ENCODE peak calls at places on chromosomes 1 and 21, in nine cellular contexts. E is fibroblast of mammary gland; R is activated CD8-positive, alpha-beta T cell treated with anti-CD3 and anti-CD28 coated beads for 36 hours; M is fibroblast of lung; J is uterus; D is cardiac fibroblast; P is colonic mucosa; Q is AG04450; V is RWPE1. G is an unnamed sample.

GRCh38 chr1:212967767-212968166 is 17.4 kb downstream of the VASH2 start:
- DNase-seq in R (no peak), J (no peak), E (peak), P (no peak), M (peak), D (peak), V (peak), Q (no peak), G (no peak)

GRCh38 chr1:234230414-234230862 is 142.8 kb upstream of the COA6 start:
- DNase-seq in D (no peak), J (no peak), P (no peak), Q (no peak), E (no peak), V (no peak), R (peak), M (peak), G (no peak)

GRCh38 chr21:14614287-14614686 is 68.2 kb upstream of the SAMSN1 start:
- DNase-seq in M (no peak), D (no peak), R (no peak), J (no peak), V (no peak), E (no peak), Q (no peak), P (no peak), G (no peak)

GRCh38 chr21:34035619-34036354 is 37.6 kb upstream of the MRPS6 start:
- DNase-seq in J (no peak), M (no peak), Q (no peak), E (no peak), V (no peak), R (no peak), D (no peak), P (no peak), G (no peak)

GRCh38 chr1:56547977-56548376 is 31.4 kb downstream of the PLPP3 start:
- DNase-seq in J (no peak), E (no peak), M (no peak), V (no peak), P (peak), D (no peak), R (no peak), Q (no peak), G (no peak)

GRCh38 chr1:207459008-207459407 is 4.9 kb downstream of the CR2 start:
- DNase-seq in M (no peak), R (peak), E (no peak), P (no peak), D (no peak), J (no peak), V (no peak), Q (no peak), G (no peak)

GRCh38 chr1:161733526-161733925 is 12.2 kb downstream of the FCRLB start:
- DNase-seq in J (no peak), V (peak), E (peak), P (no peak), Q (peak), R (no peak), M (peak), D (peak), G (no peak)

GRCh38 chr21:31509108-31510017 is 150.1 kb upstream of the SOD1 start:
- DNase-seq in V (peak), Q (no peak), R (peak), P (peak), J (no peak), D (peak), E (peak), M (peak), G (no peak)

GRCh38 chr1:159804924-159805323 is 2.8 kb downstream of the FCRL6 start:
- DNase-seq in E (peak), P (no peak), D (no peak), V (peak), J (no peak), M (peak), R (no peak), Q (no peak), G (no peak)

GRCh38 chr1:88330201-88330600 is 353.9 kb upstream of the PKN2 start:
- DNase-seq in E (no peak), M (no peak), Q (no peak), J (no peak), P (no peak), V (no peak), R (no peak), D (no peak), G (no peak)

GRCh38 chr1:51768971-51769601 is 109.4 kb downstream of the NRDC start:
- DNase-seq in V (peak), R (peak), M (peak), J (no peak), E (peak), Q (peak), D (peak), P (no peak), G (no peak)

DNA sequence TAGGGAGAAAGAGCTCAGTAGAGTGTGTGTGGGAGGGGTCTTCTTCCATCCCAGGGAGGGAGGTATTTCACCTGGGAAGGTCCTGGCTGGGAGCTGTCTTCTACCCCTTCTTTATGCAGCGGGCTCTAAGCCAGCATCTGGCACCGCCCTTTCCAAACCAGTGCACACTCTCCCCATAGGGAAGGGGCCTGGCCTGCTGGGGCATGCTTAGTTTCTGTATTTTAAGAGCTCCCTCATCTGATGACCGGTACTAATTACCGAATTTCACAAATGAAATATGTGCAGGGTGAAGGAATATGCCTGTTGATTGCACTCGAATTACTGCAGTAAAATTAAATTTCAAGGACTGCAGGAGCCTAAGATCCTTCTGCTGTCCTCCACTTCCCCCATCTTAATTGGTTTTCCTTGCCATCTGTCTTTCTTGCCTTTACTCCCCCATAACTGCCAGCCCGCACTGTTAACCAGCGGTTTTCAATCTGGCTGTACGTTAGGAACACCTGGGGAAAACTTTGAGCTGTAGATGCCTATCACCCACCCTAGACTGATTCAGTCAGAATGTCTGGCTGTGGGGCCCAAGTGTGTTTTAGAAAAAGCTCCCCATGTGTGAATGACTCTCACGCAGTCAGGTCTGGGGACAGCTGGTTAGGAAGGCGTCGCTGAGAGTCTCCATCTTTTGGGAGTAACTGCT is 20.1 kb downstream of the GALNT2 start:
- DNase-seq in Q (no peak), R (no peak), D (no peak), M (no peak), P (no peak), V (peak), E (no peak), J (no peak), G (no peak)
- TF ChIP-seq CTCF in Q (no peak), R (no peak), D (no peak), M (no peak), P (no peak), V (no peak), E (no peak), J (no peak), G (no peak)

GRCh38 chr1:222794656-222795474 is 20.0 kb upstream of the DISP1 start:
- DNase-seq in M (no peak), P (no peak), R (no peak), J (no peak), Q (no peak), D (no peak), V (no peak), E (no peak), G (no peak)
- TF ChIP-seq CTCF in M (peak), P (no peak), R (no peak), J (no peak), Q (no peak), D (peak), V (no peak), E (peak), G (no peak)

DNA sequence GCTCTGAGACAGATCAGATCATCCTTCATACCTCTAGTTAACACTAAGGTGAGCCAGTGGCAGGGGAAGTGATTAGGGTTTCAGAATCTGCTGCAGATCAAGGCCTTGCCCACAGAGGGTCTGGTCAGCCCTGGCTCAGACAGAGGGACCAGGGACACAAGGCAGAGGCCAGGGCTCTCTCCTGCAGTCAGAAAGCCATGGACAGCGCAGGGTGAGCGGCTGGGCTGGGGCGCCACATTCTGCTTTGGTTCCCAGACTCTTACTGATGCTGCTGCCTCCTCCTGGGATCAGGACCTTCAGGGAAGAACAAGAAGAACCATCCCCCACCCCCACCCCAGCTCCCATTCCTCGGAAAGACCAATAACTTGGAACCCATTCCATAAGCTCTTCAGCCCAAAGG is 43.1 kb downstream of the GPR161 start:
- DNase-seq in R (no peak), E (no peak), M (no peak), V (no peak), D (no peak), J (no peak), Q (no peak), P (peak), G (no peak)
- TF ChIP-seq CTCF in R (no peak), E (no peak), M (no peak), V (no peak), D (no peak), J (no peak), Q (no peak), P (no peak), G (no peak)

GRCh38 chr21:41726970-41727783 is 39.7 kb downstream of the RIPK4 start:
- DNase-seq in D (peak), M (peak), V (peak), R (no peak), Q (no peak), J (peak), E (peak), P (no peak), G (no peak)
- TF ChIP-seq CTCF in D (no peak), M (no peak), V (no peak), R (no peak), Q (no peak), J (no peak), E (no peak), P (no peak), G (no peak)

GRCh38 chr1:109497449-109498160 is 3.7 kb downstream of the CYB561D1 start:
- DNase-seq in R (no peak), E (no peak), D (no peak), M (no peak), P (no peak), J (no peak), V (no peak), Q (no peak), G (no peak)

GRCh38 chr1:109499081-109499480 is 5.2 kb downstream of the CYB561D1 start:
- DNase-seq in V (no peak), P (no peak), Q (no peak), D (no peak), M (no peak), E (no peak), J (no peak), R (peak), G (no peak)

GRCh38 chr1:109499661-109500536 is 6.0 kb downstream of the CYB561D1 start:
- DNase-seq in R (peak), M (peak), J (no peak), P (peak), Q (no peak), V (no peak), E (peak), D (peak), G (no peak)

GRCh38 chr1:109495738-109496137 is 1.8 kb downstream of the CYB561D1 start:
- DNase-seq in E (no peak), D (no peak), Q (no peak), P (no peak), J (no peak), R (no peak), M (no peak), V (no peak), G (no peak)

DNA sequence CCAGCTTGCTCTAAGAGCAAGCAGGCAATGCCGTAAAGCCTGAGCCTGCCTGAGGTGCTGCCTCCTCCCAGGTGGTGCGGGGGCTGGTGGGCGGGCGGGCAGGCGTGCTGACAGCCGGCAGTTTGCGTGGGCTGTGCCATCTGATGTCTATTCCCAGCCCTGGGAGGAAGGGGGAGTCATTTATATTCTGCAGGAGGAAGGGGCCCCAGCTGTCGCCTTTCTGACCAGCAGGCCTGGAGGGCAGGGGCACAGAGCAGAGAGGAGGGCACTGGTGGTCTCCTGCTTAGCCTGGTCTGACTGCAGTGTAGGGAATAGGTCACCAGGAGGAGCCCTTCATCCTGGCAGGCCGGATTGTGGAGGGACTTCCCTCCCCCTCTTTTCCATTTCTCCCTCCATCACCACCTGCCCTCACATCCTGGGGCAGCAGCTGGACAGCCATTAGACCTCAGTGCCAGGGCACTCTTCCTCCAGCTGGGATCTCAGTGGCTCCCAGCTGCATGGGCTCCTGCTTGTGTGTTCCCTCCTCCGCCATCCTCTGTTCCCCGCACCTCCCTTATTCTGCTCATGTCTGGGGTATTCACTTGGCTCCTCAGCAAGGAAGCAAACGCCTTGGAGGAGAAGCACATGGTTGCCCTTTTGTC is 4.4 kb downstream of the CYB561D1 start:
- DNase-seq in V (no peak), E (peak), J (no peak), Q (no peak), R (peak), P (no peak), M (peak), D (peak), G (no peak)
- TF ChIP-seq CTCF in V (peak), E (peak), J (peak), Q (peak), R (peak), P (peak), M (peak), D (peak), G (peak)